ENCODE peak calls at places on chromosomes 3 and 15, in six cellular contexts. B is SW 1271, R is T-helper 9 cell, P is NCI-H1105, Q is DMS153, E is sigmoid colon. W is an unnamed sample.

GRCh38 chr3:18249126-18249525 is 176.0 kb downstream of the SATB1 start:
- DNase-seq in B (no peak), R (no peak), P (no peak), Q (no peak), E (no peak), W (no peak)

GRCh38 chr3:197564097-197564843 is 8.5 kb upstream of the BDH1 start:
- DNase-seq in B (no peak), R (no peak), P (no peak), Q (no peak), E (no peak), W (no peak)

GRCh38 chr3:56620371-56620770 is 62.7 kb downstream of the TASOR start:
- DNase-seq in B (no peak), R (no peak), P (no peak), Q (no peak), E (no peak), W (no peak)

GRCh38 chr15:32956006-32956405 is 238.2 kb downstream of the GREM1 start:
- DNase-seq in B (peak), R (no peak), P (no peak), Q (no peak), E (no peak), W (peak)

GRCh38 chr15:57216288-57216687 is 160.0 kb upstream of the CGNL1 start:
- DNase-seq in B (no peak), R (no peak), P (no peak), Q (no peak), E (no peak), W (no peak)

GRCh38 chr3:4351164-4351855 is 48.1 kb downstream of the SETMAR start:
- DNase-seq in B (no peak), R (no peak), P (no peak), Q (no peak), E (no peak), W (no peak)

GRCh38 chr15:77633134-77633912 is 611 bp upstream of the LINGO1 start:
- DNase-seq in B (peak), R (peak), P (peak), Q (peak), E (peak), W (peak)

GRCh38 chr3:74897006-74897405 is 282.5 kb upstream of the CNTN3 start:
- DNase-seq in B (no peak), R (no peak), P (no peak), Q (no peak), E (no peak), W (peak)

GRCh38 chr3:192843742-192844350 is 73.8 kb downstream of the MB21D2 start:
- DNase-seq in B (no peak), R (no peak), P (no peak), Q (peak), E (no peak), W (no peak)

GRCh38 chr3:50254577-50255250 is 14.2 kb upstream of the SEMA3B start:
- DNase-seq in B (peak), R (no peak), P (no peak), Q (no peak), E (peak), W (no peak)

GRCh38 chr3:111668912-111669488 is 73.9 kb upstream of the ZBED2 start:
- DNase-seq in B (peak), R (no peak), P (peak), Q (peak), E (no peak), W (peak)

GRCh38 chr3:197364410-197365071 is 66.1 kb upstream of the DLG1 start:
- DNase-seq in B (no peak), R (no peak), P (peak), Q (no peak), E (peak), W (no peak)

GRCh38 chr3:102745881-102746280 is 311.1 kb downstream of the ZPLD1 start:
- DNase-seq in B (peak), R (no peak), P (no peak), Q (no peak), E (no peak), W (no peak)

GRCh38 chr3:190322604-190323240 is 476 bp upstream of the CLDN1 start:
- DNase-seq in B (no peak), R (no peak), P (no peak), Q (no peak), E (no peak), W (no peak)

GRCh38 chr15:101043011-101043410 is 123.9 kb downstream of the LRRK1 start:
- DNase-seq in B (no peak), R (no peak), P (no peak), Q (no peak), E (no peak), W (no peak)

GRCh38 chr3:46609074-46609735 is 3.1 kb upstream of the FAM240A start:
- DNase-seq in B (no peak), R (no peak), P (no peak), Q (no peak), E (no peak), W (no peak)

GRCh38 chr3:172634948-172635347 is 75.9 kb downstream of the NCEH1 start:
- DNase-seq in B (no peak), R (no peak), P (no peak), Q (no peak), E (no peak), W (no peak)

GRCh38 chr15:85854345-85855097 is 59.8 kb upstream of the KLHL25 start:
- DNase-seq in B (peak), R (peak), P (peak), Q (no peak), E (no peak), W (peak)

GRCh38 chr15:99986297-99987118 is 253.3 kb upstream of the LYSMD4 start:
- DNase-seq in B (no peak), R (no peak), P (no peak), Q (no peak), E (no peak), W (no peak)

GRCh38 chr15:77495806-77496589 is 75.3 kb downstream of the HMG20A start:
- DNase-seq in B (no peak), R (no peak), P (no peak), Q (no peak), E (no peak), W (no peak)

GRCh38 chr3:20039765-20040475 is at the start of gene KAT2B:
- DNase-seq in B (peak), R (peak), P (peak), Q (peak), E (peak), W (peak)

GRCh38 chr3:60636846-60637245 is 614.4 kb downstream of the FHIT start:
- DNase-seq in B (no peak), R (no peak), P (no peak), Q (no peak), E (no peak), W (no peak)

GRCh38 chr3:69390771-69391170 is 4.9 kb upstream of the FRMD4B start:
- DNase-seq in B (no peak), R (no peak), P (no peak), Q (no peak), E (no peak), W (no peak)

GRCh38 chr15:79129235-79129634 is 38.7 kb upstream of the RASGRF1 start:
- DNase-seq in B (no peak), R (no peak), P (no peak), Q (no peak), E (no peak), W (no peak)

GRCh38 chr15:97504031-97504430 is 456.5 kb upstream of the ARRDC4 start:
- DNase-seq in B (peak), R (no peak), P (no peak), Q (no peak), E (no peak), W (no peak)

GRCh38 chr3:66303556-66303955 is 82.8 kb downstream of the SLC25A26 start:
- DNase-seq in B (no peak), R (peak), P (no peak), Q (no peak), E (no peak), W (no peak)

GRCh38 chr15:31163769-31164572 is 62.4 kb upstream of the TRPM1 start:
- DNase-seq in B (no peak), R (no peak), P (no peak), Q (no peak), E (no peak), W (no peak)

GRCh38 chr15:57510647-57511046 is 81.1 kb upstream of the MYZAP start:
- DNase-seq in B (no peak), R (no peak), P (peak), Q (peak), E (no peak), W (peak)

GRCh38 chr3:55269636-55270035 is 217.5 kb downstream of the WNT5A start:
- DNase-seq in B (no peak), R (no peak), P (no peak), Q (no peak), E (no peak), W (no peak)

GRCh38 chr15:65682404-65682911 is 60.7 kb downstream of the SLC24A1 start:
- DNase-seq in B (no peak), R (no peak), P (no peak), Q (no peak), E (no peak), W (no peak)

GRCh38 chr3:135756016-135756695 is 209.4 kb upstream of the PPP2R3A start:
- DNase-seq in B (no peak), R (no peak), P (no peak), Q (no peak), E (no peak), W (no peak)

GRCh38 chr3:64740232-64740631 is 52.4 kb upstream of the ADAMTS9 start:
- DNase-seq in B (no peak), R (no peak), P (no peak), Q (no peak), E (no peak), W (no peak)

GRCh38 chr15:63905131-63905530 is 71.4 kb upstream of the HERC1 start:
- DNase-seq in B (no peak), R (no peak), P (no peak), Q (no peak), E (no peak), W (no peak)

GRCh38 chr15:72276326-72276700 is 4.0 kb upstream of the PARP6 start:
- DNase-seq in B (no peak), R (no peak), P (no peak), Q (no peak), E (no peak), W (no peak)

GRCh38 chr3:182325213-182325941 is 467.9 kb upstream of the ATP11B start:
- DNase-seq in B (no peak), R (no peak), P (no peak), Q (no peak), E (no peak), W (no peak)

GRCh38 chr15:24823473-24823872 is 131.3 kb upstream of the SNRPN start:
- DNase-seq in B (no peak), R (no peak), P (no peak), Q (no peak), E (no peak), W (peak)

GRCh38 chr3:27629381-27629780 is 92.7 kb downstream of the EOMES start:
- DNase-seq in B (no peak), R (no peak), P (no peak), Q (no peak), E (no peak), W (no peak)

W was measured in NCI-H2081.